ENCODE peak calls at places on chromosome 7, in ten cellular contexts. X is NCI-H1436, I is EL, Q is endothelial cell, T is sigmoid colon, N is SHP77, H is iPS-NIHi11, K is lung microvascular endothelial cell, E is SK-MEL-5, R is H4. V is an unnamed sample.

GRCh38 chr7:127792528-127793342 is 140.7 kb downstream of the SND1 start:
- DNase-seq in X (peak; percentile 36), I (no peak), Q (peak; percentile 50), T (no peak), N (no peak), H (peak; percentile 61), K (no peak), E (peak; percentile 88), R (peak; percentile 36), V (peak; percentile 11)

GRCh38 chr7:85162743-85163142 is 24.1 kb downstream of the SEMA3D start:
- DNase-seq in X (no peak), I (no peak), Q (no peak), T (no peak), N (no peak), H (no peak), K (no peak), E (no peak), R (no peak), V (no peak)

GRCh38 chr7:151461942-151462230 is 21.9 kb upstream of the CRYGN start:
- DNase-seq in X (no peak), I (no peak), Q (no peak), T (no peak), N (no peak), H (no peak), K (peak; percentile 38), E (no peak), R (no peak), V (no peak)

GRCh38 chr7:30469303-30469702 is 9.3 kb downstream of the NOD1 start:
- DNase-seq in X (no peak), I (peak; percentile 99), Q (peak; percentile 56), T (peak; percentile 88), N (peak; percentile 82), H (peak; percentile 75), K (peak; percentile 93), E (peak; percentile 93), R (peak; percentile 100), V (peak; percentile 96)

GRCh38 chr7:21346297-21346696 is 81.6 kb upstream of the SP4 start:
- DNase-seq in X (no peak), I (no peak), Q (no peak), T (no peak), N (no peak), H (no peak), K (no peak), E (no peak), R (no peak), V (no peak)

GRCh38 chr7:51644216-51644615 is 327.6 kb upstream of the COBL start:
- DNase-seq in X (no peak), I (no peak), Q (no peak), T (no peak), N (no peak), H (no peak), K (no peak), E (no peak), R (no peak), V (no peak)

GRCh38 chr7:86720306-86720705 is 76.6 kb downstream of the GRM3 start:
- DNase-seq in X (no peak), I (no peak), Q (no peak), T (no peak), N (no peak), H (no peak), K (no peak), E (no peak), R (no peak), V (no peak)

GRCh38 chr7:98836811-98837631 is 32.8 kb downstream of the TMEM130 start:
- DNase-seq in X (peak; percentile 35), I (peak; percentile 21), Q (peak; percentile 61), T (no peak), N (peak; percentile 32), H (peak; percentile 80), K (peak; percentile 25), E (peak; percentile 63), R (peak; percentile 59), V (peak; percentile 44)

GRCh38 chr7:134948736-134949135 is 37.6 kb upstream of the AGBL3 start:
- DNase-seq in X (no peak), I (peak; percentile 59), Q (no peak), T (no peak), N (no peak), H (no peak), K (no peak), E (no peak), R (no peak), V (no peak)

GRCh38 chr7:148883233-148884048 is 650 bp downstream of the EZH2 start:
- DNase-seq in X (peak; percentile 9), I (peak; percentile 20), Q (peak; percentile 53), T (peak; percentile 75), N (no peak), H (peak; percentile 47), K (peak; percentile 28), E (peak; percentile 23), R (no peak), V (no peak)

GRCh38 chr7:88226886-88227516 is 7.2 kb upstream of the SRI start:
- DNase-seq in X (no peak), I (peak; percentile 78), Q (no peak), T (no peak), N (no peak), H (no peak), K (peak; percentile 33), E (no peak), R (peak; percentile 70), V (peak; percentile 88)

GRCh38 chr7:106110885-106111670 is 1.0 kb downstream of the SYPL1 start:
- DNase-seq in X (no peak), I (peak; percentile 32), Q (no peak), T (no peak), N (peak; percentile 30), H (no peak), K (peak; percentile 11), E (no peak), R (no peak), V (peak; percentile 21)

GRCh38 chr7:101557421-101557820 is 71.7 kb downstream of the MYL10 start:
- DNase-seq in X (no peak), I (no peak), Q (no peak), T (no peak), N (no peak), H (no peak), K (no peak), E (no peak), R (no peak), V (no peak)

GRCh38 chr7:7570584-7570983 is 3.9 kb downstream of the MIOS start:
- DNase-seq in X (no peak), I (no peak), Q (no peak), T (no peak), N (no peak), H (no peak), K (no peak), E (no peak), R (no peak), V (no peak)

GRCh38 chr7:118324790-118325449 is 100.4 kb downstream of the ANKRD7 start:
- DNase-seq in X (no peak), I (no peak), Q (no peak), T (no peak), N (no peak), H (no peak), K (no peak), E (no peak), R (no peak), V (no peak)

GRCh38 chr7:36600869-36601530 is 123.3 kb downstream of the AOAH start:
- DNase-seq in X (no peak), I (peak; percentile 65), Q (no peak), T (no peak), N (no peak), H (no peak), K (peak; percentile 40), E (no peak), R (peak; percentile 76), V (peak; percentile 86)

GRCh38 chr7:54758702-54759665 is at the start of gene SEC61G:
- DNase-seq in X (peak; percentile 95), I (peak; percentile 97), Q (peak; percentile 95), T (peak; percentile 99), N (peak; percentile 97), H (peak; percentile 94), K (peak; percentile 98), E (peak; percentile 98), R (peak; percentile 100), V (peak; percentile 98)

GRCh38 chr7:8714791-8715190 is 281.4 kb downstream of the NXPH1 start:
- DNase-seq in X (no peak), I (no peak), Q (no peak), T (no peak), N (no peak), H (no peak), K (no peak), E (no peak), R (peak; percentile 100), V (peak; percentile 8)

GRCh38 chr7:2541291-2542010 is 13.9 kb downstream of the BRAT1 start:
- DNase-seq in X (no peak), I (no peak), Q (no peak), T (peak; percentile 60), N (no peak), H (peak; percentile 23), K (no peak), E (no peak), R (no peak), V (no peak)

GRCh38 chr7:43905954-43906326 is 456 bp downstream of the URGCP start:
- DNase-seq in X (no peak), I (peak; percentile 48), Q (peak; percentile 42), T (peak; percentile 66), N (no peak), H (peak; percentile 73), K (peak; percentile 45), E (peak; percentile 35), R (no peak), V (peak; percentile 17)

GRCh38 chr7:130421685-130422084 is 19.1 kb downstream of the CEP41 start:
- DNase-seq in X (peak; percentile 67), I (no peak), Q (no peak), T (no peak), N (no peak), H (no peak), K (no peak), E (peak; percentile 50), R (peak; percentile 52), V (no peak)

GRCh38 chr7:43296306-43296705 is 183.9 kb downstream of the HECW1 start:
- DNase-seq in X (no peak), I (no peak), Q (no peak), T (peak; percentile 78), N (peak; percentile 63), H (no peak), K (no peak), E (no peak), R (no peak), V (no peak)

GRCh38 chr7:88337556-88337955 is 30.9 kb upstream of the STEAP4 start:
- DNase-seq in X (no peak), I (peak; percentile 22), Q (no peak), T (no peak), N (no peak), H (no peak), K (no peak), E (no peak), R (peak; percentile 75), V (peak; percentile 69)

GRCh38 chr7:155164316-155164715 is 94.2 kb downstream of the HTR5A start:
- DNase-seq in X (no peak), I (no peak), Q (no peak), T (no peak), N (no peak), H (no peak), K (no peak), E (no peak), R (no peak), V (no peak)

GRCh38 chr7:128405345-128406146 is 4.2 kb downstream of the IMPDH1 start:
- DNase-seq in X (peak; percentile 37), I (peak; percentile 50), Q (no peak), T (no peak), N (no peak), H (peak; percentile 83), K (peak; percentile 63), E (peak; percentile 52), R (no peak), V (no peak)

GRCh38 chr7:46152671-46153070 is 231.6 kb upstream of the IGFBP3 start:
- DNase-seq in X (no peak), I (no peak), Q (no peak), T (no peak), N (no peak), H (no peak), K (no peak), E (peak; percentile 50), R (peak; percentile 47), V (peak; percentile 26)

GRCh38 chr7:15306286-15306685 is 255.5 kb downstream of the AGMO start:
- DNase-seq in X (no peak), I (no peak), Q (no peak), T (no peak), N (no peak), H (no peak), K (no peak), E (no peak), R (no peak), V (no peak)

GRCh38 chr7:64883113-64883905 is 19.8 kb upstream of the ZNF273 start:
- DNase-seq in X (no peak), I (no peak), Q (no peak), T (peak; percentile 58), N (no peak), H (peak; percentile 2), K (peak; percentile 51), E (no peak), R (no peak), V (no peak)